ENCODE peak calls at places on chromosomes 16 and 17, in six cellular contexts. C is mammary epithelial cell, I is endothelial cell of umbilical vein, Z is H9, P is SK-N-SH, M is GM12878. D is an unnamed sample. For H3K9me3, the result is how much of the 10 kb centered on the place peaks cover.

GRCh38 chr16:68272501-68273209 is 8.3 kb downstream of the SLC7A6 start:
- DNase-seq in C (no peak), I (no peak), Z (no peak), P (no peak), M (no peak), D (peak)

GRCh38 chr16:3148256-3149192 is 13.7 kb downstream of the ZNF213 start:
- DNase-seq in C (no peak), I (no peak), Z (no peak), P (no peak), M (no peak), D (no peak)

GRCh38 chr16:12458591-12459400 is 344.9 kb downstream of the CPPED1 start:
- DNase-seq in C (no peak), I (no peak), Z (no peak), P (no peak), M (no peak), D (no peak)

GRCh38 chr16:9091867-9092281 is 430 bp downstream of the HAPSTR1 start:
- DNase-seq in C (peak), I (peak), Z (no peak), P (no peak), M (no peak), D (peak)

GRCh38 chr17:35684046-35684802 is 47.2 kb upstream of the RASL10B start:
- DNase-seq in C (peak), I (peak), Z (peak), P (no peak), M (no peak), D (peak)

GRCh38 chr17:74825003-74825627 is 34.6 kb downstream of the GRIN2C start:
- DNase-seq in C (no peak), I (peak), Z (no peak), P (no peak), M (no peak), D (no peak)

GRCh38 chr17:28865946-28866752 is 11.3 kb downstream of the ERAL1 start:
- DNase-seq in C (no peak), I (peak), Z (no peak), P (no peak), M (no peak), D (no peak)

GRCh38 chr17:81508639-81509047 is 4.0 kb downstream of the ACTG1 start:
- DNase-seq in C (peak), I (peak), Z (peak), P (no peak), M (no peak), D (peak)

GRCh38 chr17:76246080-76247066 is 6.1 kb upstream of the RNF157 start:
- DNase-seq in C (no peak), I (no peak), Z (no peak), P (no peak), M (peak), D (peak)

GRCh38 chr17:50451943-50452626 is 16.6 kb downstream of the CHAD start:
- DNase-seq in C (no peak), I (no peak), Z (no peak), P (no peak), M (peak), D (peak)

GRCh38 chr17:7184091-7184488 is 4.9 kb upstream of the ASGR1 start:
- DNase-seq in C (no peak), I (no peak), Z (no peak), P (no peak), M (no peak), D (peak)

GRCh38 chr17:8072339-8072726 is 15.2 kb downstream of the ALOX12B start:
- DNase-seq in C (no peak), I (no peak), Z (no peak), P (no peak), M (no peak), D (peak)

GRCh38 chr17:7475764-7476422 is 3.5 kb downstream of the ZBTB4 start:
- DNase-seq in C (no peak), I (no peak), Z (no peak), P (no peak), M (no peak), D (no peak)

GRCh38 chr17:77403854-77404253 is 263.1 kb downstream of the SEC14L1 start:
- DNase-seq in C (no peak), I (no peak), Z (no peak), P (no peak), M (no peak), D (no peak)

GRCh38 chr16:8632675-8633182 is 11.2 kb downstream of the METTL22 start:
- DNase-seq in C (no peak), I (no peak), Z (no peak), P (no peak), M (no peak), D (no peak)

GRCh38 chr17:42153919-42154491 is 784 bp downstream of the RAB5C start:
- DNase-seq in C (no peak), I (peak), Z (no peak), P (no peak), M (no peak), D (no peak)

GRCh38 chr17:60720763-60721531 is 43.3 kb downstream of the BCAS3 start:
- DNase-seq in C (peak), I (peak), Z (peak), P (peak), M (peak), D (peak)

GRCh38 chr16:2147981-2148671 is at the start of gene RAB26:
- DNase-seq in C (peak), I (peak), Z (peak), P (peak), M (no peak), D (peak)

GRCh38 chr16:57416084-57416483 is 11.5 kb downstream of the CCL17 start:
- DNase-seq in C (no peak), I (no peak), Z (no peak), P (no peak), M (no peak), D (no peak)

GRCh38 chr17:66654341-66654740 is 180.6 kb upstream of the CACNG5 start:
- DNase-seq in C (peak), I (peak), Z (no peak), P (no peak), M (no peak), D (no peak)

GRCh38 chr17:35117984-35118383 is 1.7 kb downstream of the RAD51D start:
- DNase-seq in C (peak), I (no peak), Z (no peak), P (no peak), M (peak), D (no peak)

GRCh38 chr17:37107406-37108083 is 158.8 kb downstream of the AATF start:
- DNase-seq in C (peak), I (no peak), Z (peak), P (peak), M (no peak), D (peak)
- H3K9me3 ChIP-seq in C (under half), I (under half), Z (under half), P (under half), M (under half), D (under half)

GRCh38 chr16:81553814-81554675 is 109.4 kb downstream of the CMIP start:
- DNase-seq in C (no peak), I (peak), Z (no peak), P (no peak), M (no peak), D (no peak)

GRCh38 chr16:81551141-81551808 is 106.7 kb downstream of the CMIP start:
- DNase-seq in C (peak), I (peak), Z (no peak), P (peak), M (peak), D (no peak)

GRCh38 chr16:81551821-81552304 is 107.3 kb downstream of the CMIP start:
- DNase-seq in C (no peak), I (peak), Z (no peak), P (peak), M (no peak), D (no peak)

GRCh38 chr16:81553080-81553813 is 108.6 kb downstream of the CMIP start:
- DNase-seq in C (peak), I (peak), Z (no peak), P (peak), M (no peak), D (no peak)

GRCh38 chr16:81552743-81553079 is 108.1 kb downstream of the CMIP start:
- DNase-seq in C (no peak), I (no peak), Z (no peak), P (no peak), M (no peak), D (no peak)
- TF ChIP-seq CTCF in C (no peak), I (no peak), Z (no peak), P (no peak), M (no peak), D (peak)

GRCh38 chr16:77853125-77853524 is 64.8 kb downstream of the VAT1L start:
- DNase-seq in C (no peak), I (no peak), Z (no peak), P (no peak), M (no peak), D (no peak)
- H3K9ac ChIP-seq in C (no peak), I (no peak), Z (no peak), P (no peak), M (no peak), D (no peak)

GRCh38 chr16:76035689-76036088 is 241.5 kb upstream of the CNTNAP4 start:
- DNase-seq in C (peak), I (no peak), Z (no peak), P (no peak), M (no peak), D (no peak)
- H3K9me3 ChIP-seq in C (under half), I (under half), Z (under half), P (under half), M (under half), D (half or more)

DNA sequence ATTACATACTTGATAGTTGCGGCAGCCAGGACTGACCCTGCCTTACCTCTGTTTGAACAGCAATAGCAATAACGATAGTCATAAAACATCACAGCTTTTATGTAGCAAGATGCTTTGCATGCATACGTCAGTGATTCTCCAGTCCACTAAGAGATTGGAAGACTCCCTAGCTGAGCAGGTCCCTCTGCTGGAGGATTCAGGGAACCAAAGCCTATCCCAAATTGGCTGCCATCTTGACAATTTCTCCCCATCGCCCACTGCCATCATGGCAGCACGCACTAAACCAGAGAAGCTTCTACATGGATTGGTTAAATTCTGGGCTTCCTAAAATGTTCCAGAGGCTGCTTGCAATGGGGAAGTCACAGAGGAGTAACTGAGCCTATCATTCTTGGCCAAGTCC is 360.6 kb upstream of the XYLT1 start:
- DNase-seq in C (no peak), I (no peak), Z (peak), P (no peak), M (no peak), D (peak)
- TF ChIP-seq CTCF in C (no peak), I (no peak), Z (peak), P (peak), M (no peak), D (peak)

DNA sequence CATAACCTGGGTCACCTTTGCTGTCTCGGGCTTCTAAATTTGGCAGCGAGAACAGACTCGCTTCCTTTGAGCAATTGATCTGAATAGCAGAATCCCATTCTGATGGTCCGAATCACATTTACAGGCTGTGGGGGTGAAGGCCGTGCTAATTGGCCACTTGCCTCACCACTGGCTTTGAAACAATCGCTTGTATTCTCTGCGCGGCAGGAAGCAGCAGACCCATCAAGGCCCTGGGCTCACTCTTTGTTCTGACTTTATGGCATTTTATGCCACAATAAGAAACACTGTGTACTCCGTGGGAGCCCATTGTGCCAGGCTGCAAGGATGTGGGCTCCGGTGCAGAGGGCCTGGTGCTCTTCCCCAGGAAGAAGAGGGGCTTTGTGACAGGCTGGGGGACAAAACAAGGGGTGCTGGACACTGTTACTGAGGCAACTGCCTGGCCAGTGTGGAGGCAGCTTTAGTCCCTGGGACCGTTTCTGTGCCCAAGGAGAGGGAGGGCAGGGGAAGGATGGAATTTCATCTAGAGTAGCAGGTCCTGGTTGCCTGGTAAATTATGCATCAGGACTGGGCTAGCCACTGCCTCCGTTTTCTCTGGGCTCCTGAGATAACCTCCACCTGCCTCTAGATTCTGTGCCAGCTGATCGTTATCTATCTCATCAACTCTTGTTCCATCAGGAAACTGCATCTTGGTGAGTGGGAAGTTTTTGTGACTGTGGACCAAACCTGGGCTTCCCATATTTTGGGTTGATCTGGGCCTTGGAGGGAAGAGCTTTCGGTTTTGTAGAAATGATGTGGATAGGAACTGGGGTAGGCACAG is 78.5 kb downstream of the MRC2 start:
- DNase-seq in C (peak), I (peak), Z (peak), P (no peak), M (no peak), D (peak)
- H3K9ac ChIP-seq in C (peak), I (peak), Z (no peak), P (peak), M (no peak), D (peak)

DNA sequence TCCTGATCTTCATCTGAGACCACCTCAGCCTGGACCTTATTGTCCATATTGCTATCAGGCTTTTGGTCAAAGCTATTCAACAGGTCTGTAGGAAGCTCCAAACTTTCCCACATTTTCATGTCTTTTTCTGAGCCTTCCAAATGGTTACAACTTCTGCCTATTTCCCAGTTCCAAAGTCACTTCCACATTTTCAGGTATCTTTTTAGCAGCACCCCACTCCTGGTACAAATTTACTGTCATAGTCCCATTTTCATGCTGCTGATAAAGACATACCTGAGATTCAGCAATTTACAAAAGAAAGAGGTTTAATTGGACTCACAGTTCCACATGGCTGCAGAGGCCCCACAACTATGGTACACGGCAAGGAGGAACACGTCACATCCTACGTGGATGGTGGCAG is 815.5 kb downstream of the KCNJ2 start:
- DNase-seq in C (no peak), I (no peak), Z (no peak), P (no peak), M (no peak), D (no peak)
- H3K9me3 ChIP-seq in C (under half), I (under half), Z (under half), P (under half), M (under half), D (under half)

GRCh38 chr16:56316545-56316944 is 108.8 kb downstream of the AMFR start:
- DNase-seq in C (no peak), I (no peak), Z (no peak), P (no peak), M (no peak), D (peak)

GRCh38 chr16:56312556-56312955 is 112.8 kb downstream of the AMFR start:
- DNase-seq in C (no peak), I (no peak), Z (no peak), P (no peak), M (no peak), D (no peak)

GRCh38 chr16:56317998-56318912 is 107.1 kb downstream of the AMFR start:
- DNase-seq in C (peak), I (peak), Z (peak), P (peak), M (peak), D (peak)

GRCh38 chr16:56314244-56314850 is 111.0 kb downstream of the AMFR start:
- DNase-seq in C (no peak), I (no peak), Z (no peak), P (no peak), M (no peak), D (no peak)

DNA sequence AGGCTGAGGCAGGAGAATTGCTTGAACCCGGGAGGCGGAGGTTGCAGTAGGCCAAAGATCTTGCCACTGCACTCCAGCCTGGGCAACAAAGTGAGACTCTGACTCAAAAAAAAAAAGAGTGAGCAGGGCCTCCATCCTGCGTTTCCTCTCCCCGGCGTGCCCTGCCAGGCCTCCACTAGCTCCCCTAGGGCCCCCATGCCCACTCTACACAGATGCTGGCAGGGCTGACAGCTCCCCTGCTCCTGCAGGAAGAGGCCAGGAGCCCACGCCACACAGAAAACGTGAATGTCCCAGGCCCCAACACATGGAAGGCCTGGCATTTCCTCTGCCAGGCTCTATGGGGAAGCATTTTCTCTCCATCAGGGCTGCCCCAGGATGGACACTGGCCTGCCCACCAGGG is 109.4 kb downstream of the AMFR start:
- DNase-seq in C (no peak), I (no peak), Z (no peak), P (no peak), M (no peak), D (no peak)
- TF ChIP-seq CTCF in C (no peak), I (no peak), Z (no peak), P (no peak), M (no peak), D (no peak)

D was measured in endodermal cell.